ENCODE peak calls at places on chromosome 6, in five cellular contexts. One of them, this sample, is unnamed.

GRCh38 chr6:110708295-110708965 is 106.8 kb downstream of the CDK19 start:
- DNase-seq in colonic mucosa: no peak
- DNase-seq in NCI-H2171 treated with DMSO at 0.1 percent for 48 hours: no peak
- DNase-seq in heart left ventricle: no peak
- DNase-seq in central memory CD4-positive, alpha-beta T cell: no peak
- DNase-seq in this sample: no peak

GRCh38 chr6:17780071-17780470 is 73.3 kb upstream of the NUP153 start:
- DNase-seq in colonic mucosa: no peak
- DNase-seq in NCI-H2171 treated with DMSO at 0.1 percent for 48 hours: peak
- DNase-seq in heart left ventricle: no peak
- DNase-seq in central memory CD4-positive, alpha-beta T cell: no peak
- DNase-seq in this sample: no peak

GRCh38 chr6:22236626-22237414 is 60.0 kb downstream of the PRL start:
- DNase-seq in colonic mucosa: no peak
- DNase-seq in NCI-H2171 treated with DMSO at 0.1 percent for 48 hours: peak
- DNase-seq in heart left ventricle: peak
- DNase-seq in central memory CD4-positive, alpha-beta T cell: no peak
- DNase-seq in this sample: no peak

GRCh38 chr6:111604259-111605099 is 1.2 kb downstream of the TRAF3IP2 start:
- DNase-seq in colonic mucosa: peak
- DNase-seq in NCI-H2171 treated with DMSO at 0.1 percent for 48 hours: no peak
- DNase-seq in heart left ventricle: peak
- DNase-seq in central memory CD4-positive, alpha-beta T cell: no peak
- DNase-seq in this sample: no peak

GRCh38 chr6:33720998-33721397 is 9.5 kb upstream of the UQCC2 start:
- DNase-seq in colonic mucosa: no peak
- DNase-seq in NCI-H2171 treated with DMSO at 0.1 percent for 48 hours: no peak
- DNase-seq in heart left ventricle: no peak
- DNase-seq in central memory CD4-positive, alpha-beta T cell: no peak
- DNase-seq in this sample: no peak

GRCh38 chr6:45780523-45780922 is 235.1 kb downstream of the CLIC5 start:
- DNase-seq in colonic mucosa: no peak
- DNase-seq in NCI-H2171 treated with DMSO at 0.1 percent for 48 hours: no peak
- DNase-seq in heart left ventricle: no peak
- DNase-seq in central memory CD4-positive, alpha-beta T cell: no peak
- DNase-seq in this sample: no peak

GRCh38 chr6:128361378-128361777 is 159.0 kb downstream of the PTPRK start:
- DNase-seq in colonic mucosa: no peak
- DNase-seq in NCI-H2171 treated with DMSO at 0.1 percent for 48 hours: no peak
- DNase-seq in heart left ventricle: no peak
- DNase-seq in central memory CD4-positive, alpha-beta T cell: no peak
- DNase-seq in this sample: no peak

GRCh38 chr6:142680308-142680707 is 264.7 kb downstream of the HIVEP2 start:
- DNase-seq in colonic mucosa: no peak
- DNase-seq in NCI-H2171 treated with DMSO at 0.1 percent for 48 hours: no peak
- DNase-seq in heart left ventricle: no peak
- DNase-seq in central memory CD4-positive, alpha-beta T cell: peak
- DNase-seq in this sample: no peak

GRCh38 chr6:2190661-2191389 is 54.6 kb downstream of the GMDS start:
- DNase-seq in colonic mucosa: no peak
- DNase-seq in NCI-H2171 treated with DMSO at 0.1 percent for 48 hours: no peak
- DNase-seq in heart left ventricle: no peak
- DNase-seq in central memory CD4-positive, alpha-beta T cell: no peak
- DNase-seq in this sample: no peak

GRCh38 chr6:18507018-18507415 is 119.9 kb downstream of the RNF144B start:
- DNase-seq in colonic mucosa: no peak
- DNase-seq in NCI-H2171 treated with DMSO at 0.1 percent for 48 hours: peak
- DNase-seq in heart left ventricle: no peak
- DNase-seq in central memory CD4-positive, alpha-beta T cell: no peak
- DNase-seq in this sample: no peak

This sample was measured in NK-92 treated with Interleukin-12 subunit alpha and Interleukin-12 subunit beta, amount 100 ng/mL, for 24 hours.